ENCODE peak calls at places on chromosomes 13 and 19, in eight cellular contexts. J, K, Q, N, A, D, W and R are unnamed samples.

GRCh38 chr13:28539625-28540286 is 44.8 kb upstream of the FLT1 start:
- DNase-seq in W (no peak), K (no peak), N (no peak), D (no peak), Q (no peak), A (no peak), J (peak; percentile 44), R (no peak)

GRCh38 chr13:101157261-101157660 is 259.0 kb downstream of the NALCN start:
- DNase-seq in K (no peak), J (no peak), Q (no peak), A (no peak), N (no peak), W (no peak), D (no peak), R (no peak)

GRCh38 chr19:40512473-40513344 is 45.9 kb downstream of the SPTBN4 start:
- DNase-seq in A (no peak), Q (no peak), N (no peak), W (no peak), D (no peak), K (peak; percentile 74), J (no peak), R (no peak)

GRCh38 chr19:21856751-21857150 is 20.8 kb upstream of the ZNF43 start:
- DNase-seq in W (no peak), Q (no peak), D (no peak), K (no peak), A (no peak), N (no peak), J (no peak), R (no peak)

GRCh38 chr13:35526577-35526976 is 50.1 kb upstream of the MAB21L1 start:
- DNase-seq in W (no peak), K (no peak), N (no peak), J (no peak), Q (no peak), D (no peak), A (no peak), R (no peak)

GRCh38 chr13:98796798-98797197 is 44.3 kb upstream of the SLC15A1 start:
- DNase-seq in Q (no peak), J (no peak), K (peak; percentile 40), D (no peak), N (no peak), W (no peak), A (no peak), R (no peak)

GRCh38 chr13:99434258-99434788 is 66.9 kb upstream of the TM9SF2 start:
- DNase-seq in A (no peak), N (no peak), J (no peak), W (peak; percentile 35), Q (no peak), D (peak; percentile 61), K (no peak), R (no peak)

GRCh38 chr13:59673301-59673700 is 490.4 kb downstream of the DIAPH3 start:
- DNase-seq in K (no peak), J (no peak), D (no peak), A (no peak), Q (no peak), W (no peak), N (no peak), R (no peak)

GRCh38 chr13:33230178-33230881 is 55.2 kb downstream of the STARD13 start:
- DNase-seq in N (no peak), Q (no peak), A (no peak), D (no peak), K (no peak), W (no peak), J (no peak), R (no peak)